ENCODE peak calls at places on chromosomes 5 and 9, in eight cellular contexts. One of them, this sample, is unnamed.

GRCh38 chr5:57299945-57300344 is 126.1 kb downstream of the GPBP1 start:
- DNase-seq in stimulated activated CD8-positive, alpha-beta memory T cell treated with anti-CD3 and anti-CD28 coated beads, Interleukin-12 subunit alpha, Interleukin-12 subunit beta, amount 100 ng/mL, for 1 hour: no peak
- DNase-seq in HT1080: no peak
- DNase-seq in NT2/D1: no peak
- DNase-seq in lung: no peak
- DNase-seq in iPS-NIHi11: no peak
- DNase-seq in body of pancreas: no peak
- DNase-seq in iPS DF 19.7: no peak
- DNase-seq in this sample: no peak

GRCh38 chr5:80707645-80708044 is 52.9 kb upstream of the DHFR start:
- DNase-seq in body of pancreas: no peak
- DNase-seq in stimulated activated CD8-positive, alpha-beta memory T cell treated with anti-CD3 and anti-CD28 coated beads, Interleukin-12 subunit alpha, Interleukin-12 subunit beta, amount 100 ng/mL, for 1 hour: no peak
- DNase-seq in NT2/D1: no peak
- DNase-seq in iPS DF 19.7: no peak
- DNase-seq in HT1080: no peak
- DNase-seq in iPS-NIHi11: no peak
- DNase-seq in lung: no peak
- DNase-seq in this sample: no peak

GRCh38 chr5:104062495-104063377 is 500.1 kb upstream of the NUDT12 start:
- DNase-seq in iPS DF 19.7: no peak
- DNase-seq in body of pancreas: no peak
- DNase-seq in lung: no peak
- DNase-seq in iPS-NIHi11: no peak
- DNase-seq in HT1080: no peak
- DNase-seq in stimulated activated CD8-positive, alpha-beta memory T cell treated with anti-CD3 and anti-CD28 coated beads, Interleukin-12 subunit alpha, Interleukin-12 subunit beta, amount 100 ng/mL, for 1 hour: no peak
- DNase-seq in NT2/D1: no peak
- DNase-seq in this sample: no peak

GRCh38 chr5:142145106-142145900 is 36.7 kb downstream of the NDFIP1 start:
- DNase-seq in iPS-NIHi11: peak
- DNase-seq in stimulated activated CD8-positive, alpha-beta memory T cell treated with anti-CD3 and anti-CD28 coated beads, Interleukin-12 subunit alpha, Interleukin-12 subunit beta, amount 100 ng/mL, for 1 hour: peak
- DNase-seq in iPS DF 19.7: peak
- DNase-seq in NT2/D1: peak
- DNase-seq in lung: peak
- DNase-seq in HT1080: peak
- DNase-seq in body of pancreas: peak
- DNase-seq in this sample: peak

GRCh38 chr5:56123531-56124243 is 109.4 kb downstream of the ANKRD55 start:
- DNase-seq in lung: peak
- DNase-seq in iPS DF 19.7: no peak
- DNase-seq in HT1080: peak
- DNase-seq in iPS-NIHi11: peak
- DNase-seq in body of pancreas: peak
- DNase-seq in stimulated activated CD8-positive, alpha-beta memory T cell treated with anti-CD3 and anti-CD28 coated beads, Interleukin-12 subunit alpha, Interleukin-12 subunit beta, amount 100 ng/mL, for 1 hour: no peak
- DNase-seq in NT2/D1: peak
- DNase-seq in this sample: peak

GRCh38 chr5:16866795-16867584 is 69.1 kb downstream of the MYO10 start:
- DNase-seq in NT2/D1: no peak
- DNase-seq in body of pancreas: peak
- DNase-seq in lung: no peak
- DNase-seq in HT1080: no peak
- DNase-seq in stimulated activated CD8-positive, alpha-beta memory T cell treated with anti-CD3 and anti-CD28 coated beads, Interleukin-12 subunit alpha, Interleukin-12 subunit beta, amount 100 ng/mL, for 1 hour: no peak
- DNase-seq in iPS DF 19.7: no peak
- DNase-seq in iPS-NIHi11: peak
- DNase-seq in this sample: no peak

GRCh38 chr5:71475788-71476384 is 20.4 kb downstream of the BDP1 start:
- DNase-seq in iPS DF 19.7: peak
- DNase-seq in iPS-NIHi11: peak
- DNase-seq in HT1080: peak
- DNase-seq in stimulated activated CD8-positive, alpha-beta memory T cell treated with anti-CD3 and anti-CD28 coated beads, Interleukin-12 subunit alpha, Interleukin-12 subunit beta, amount 100 ng/mL, for 1 hour: no peak
- DNase-seq in lung: no peak
- DNase-seq in NT2/D1: no peak
- DNase-seq in body of pancreas: no peak
- DNase-seq in this sample: peak

GRCh38 chr9:124260769-124261603 is 3.2 kb downstream of the NEK6 start:
- DNase-seq in iPS-NIHi11: no peak
- DNase-seq in HT1080: peak
- DNase-seq in iPS DF 19.7: no peak
- DNase-seq in NT2/D1: no peak
- DNase-seq in body of pancreas: peak
- DNase-seq in stimulated activated CD8-positive, alpha-beta memory T cell treated with anti-CD3 and anti-CD28 coated beads, Interleukin-12 subunit alpha, Interleukin-12 subunit beta, amount 100 ng/mL, for 1 hour: no peak
- DNase-seq in lung: peak
- DNase-seq in this sample: peak

GRCh38 chr9:29906065-29906464 is 2332.8 kb upstream of the C9orf72 start:
- DNase-seq in lung: no peak
- DNase-seq in iPS DF 19.7: no peak
- DNase-seq in stimulated activated CD8-positive, alpha-beta memory T cell treated with anti-CD3 and anti-CD28 coated beads, Interleukin-12 subunit alpha, Interleukin-12 subunit beta, amount 100 ng/mL, for 1 hour: no peak
- DNase-seq in HT1080: no peak
- DNase-seq in body of pancreas: no peak
- DNase-seq in iPS-NIHi11: no peak
- DNase-seq in NT2/D1: no peak
- DNase-seq in this sample: peak

GRCh38 chr9:125889122-125889523 is 141.9 kb downstream of the PBX3 start:
- DNase-seq in body of pancreas: no peak
- DNase-seq in iPS DF 19.7: no peak
- DNase-seq in HT1080: no peak
- DNase-seq in stimulated activated CD8-positive, alpha-beta memory T cell treated with anti-CD3 and anti-CD28 coated beads, Interleukin-12 subunit alpha, Interleukin-12 subunit beta, amount 100 ng/mL, for 1 hour: no peak
- DNase-seq in iPS-NIHi11: no peak
- DNase-seq in NT2/D1: no peak
- DNase-seq in lung: no peak
- DNase-seq in this sample: no peak

GRCh38 chr5:128546658-128547281 is 8.7 kb upstream of the FBN2 start:
- DNase-seq in iPS-NIHi11: no peak
- DNase-seq in lung: no peak
- DNase-seq in body of pancreas: no peak
- DNase-seq in HT1080: peak
- DNase-seq in iPS DF 19.7: peak
- DNase-seq in stimulated activated CD8-positive, alpha-beta memory T cell treated with anti-CD3 and anti-CD28 coated beads, Interleukin-12 subunit alpha, Interleukin-12 subunit beta, amount 100 ng/mL, for 1 hour: no peak
- DNase-seq in NT2/D1: no peak
- DNase-seq in this sample: no peak

GRCh38 chr5:151905639-151906038 is 19.0 kb downstream of the GLRA1 start:
- DNase-seq in NT2/D1: no peak
- DNase-seq in body of pancreas: no peak
- DNase-seq in iPS-NIHi11: no peak
- DNase-seq in stimulated activated CD8-positive, alpha-beta memory T cell treated with anti-CD3 and anti-CD28 coated beads, Interleukin-12 subunit alpha, Interleukin-12 subunit beta, amount 100 ng/mL, for 1 hour: no peak
- DNase-seq in HT1080: peak
- DNase-seq in iPS DF 19.7: no peak
- DNase-seq in lung: no peak
- DNase-seq in this sample: no peak

GRCh38 chr5:135920199-135920598 is 24.6 kb upstream of the IL9 start:
- DNase-seq in NT2/D1: no peak
- DNase-seq in HT1080: no peak
- DNase-seq in iPS-NIHi11: no peak
- DNase-seq in iPS DF 19.7: no peak
- DNase-seq in lung: no peak
- DNase-seq in body of pancreas: no peak
- DNase-seq in stimulated activated CD8-positive, alpha-beta memory T cell treated with anti-CD3 and anti-CD28 coated beads, Interleukin-12 subunit alpha, Interleukin-12 subunit beta, amount 100 ng/mL, for 1 hour: no peak
- DNase-seq in this sample: no peak

GRCh38 chr9:130974697-130975096 is 34.3 kb upstream of the LAMC3 start:
- DNase-seq in iPS DF 19.7: no peak
- DNase-seq in stimulated activated CD8-positive, alpha-beta memory T cell treated with anti-CD3 and anti-CD28 coated beads, Interleukin-12 subunit alpha, Interleukin-12 subunit beta, amount 100 ng/mL, for 1 hour: no peak
- DNase-seq in NT2/D1: no peak
- DNase-seq in HT1080: no peak
- DNase-seq in lung: no peak
- DNase-seq in body of pancreas: no peak
- DNase-seq in iPS-NIHi11: no peak
- DNase-seq in this sample: no peak

GRCh38 chr5:104778-105296 is 12.9 kb downstream of the PLEKHG4B start:
- DNase-seq in NT2/D1: no peak
- DNase-seq in iPS-NIHi11: no peak
- DNase-seq in HT1080: no peak
- DNase-seq in stimulated activated CD8-positive, alpha-beta memory T cell treated with anti-CD3 and anti-CD28 coated beads, Interleukin-12 subunit alpha, Interleukin-12 subunit beta, amount 100 ng/mL, for 1 hour: no peak
- DNase-seq in iPS DF 19.7: no peak
- DNase-seq in body of pancreas: no peak
- DNase-seq in lung: no peak
- DNase-seq in this sample: no peak

GRCh38 chr5:156189628-156190027 is 137.3 kb upstream of the SGCD start:
- DNase-seq in HT1080: no peak
- DNase-seq in iPS DF 19.7: no peak
- DNase-seq in body of pancreas: no peak
- DNase-seq in lung: no peak
- DNase-seq in NT2/D1: no peak
- DNase-seq in stimulated activated CD8-positive, alpha-beta memory T cell treated with anti-CD3 and anti-CD28 coated beads, Interleukin-12 subunit alpha, Interleukin-12 subunit beta, amount 100 ng/mL, for 1 hour: no peak
- DNase-seq in iPS-NIHi11: no peak
- DNase-seq in this sample: no peak

GRCh38 chr5:124102491-124102890 is 590.5 kb downstream of the CSNK1G3 start:
- DNase-seq in NT2/D1: no peak
- DNase-seq in HT1080: no peak
- DNase-seq in iPS DF 19.7: no peak
- DNase-seq in stimulated activated CD8-positive, alpha-beta memory T cell treated with anti-CD3 and anti-CD28 coated beads, Interleukin-12 subunit alpha, Interleukin-12 subunit beta, amount 100 ng/mL, for 1 hour: no peak
- DNase-seq in body of pancreas: no peak
- DNase-seq in lung: no peak
- DNase-seq in iPS-NIHi11: no peak
- DNase-seq in this sample: no peak

GRCh38 chr9:33187519-33188218 is 20.5 kb upstream of the B4GALT1 start:
- DNase-seq in NT2/D1: no peak
- DNase-seq in iPS DF 19.7: no peak
- DNase-seq in body of pancreas: no peak
- DNase-seq in iPS-NIHi11: peak
- DNase-seq in stimulated activated CD8-positive, alpha-beta memory T cell treated with anti-CD3 and anti-CD28 coated beads, Interleukin-12 subunit alpha, Interleukin-12 subunit beta, amount 100 ng/mL, for 1 hour: no peak
- DNase-seq in lung: no peak
- DNase-seq in HT1080: no peak
- DNase-seq in this sample: no peak

GRCh38 chr9:7613931-7614330 is 185.6 kb downstream of the DMAC1 start:
- DNase-seq in HT1080: peak
- DNase-seq in body of pancreas: no peak
- DNase-seq in NT2/D1: no peak
- DNase-seq in lung: no peak
- DNase-seq in iPS-NIHi11: no peak
- DNase-seq in iPS DF 19.7: no peak
- DNase-seq in stimulated activated CD8-positive, alpha-beta memory T cell treated with anti-CD3 and anti-CD28 coated beads, Interleukin-12 subunit alpha, Interleukin-12 subunit beta, amount 100 ng/mL, for 1 hour: no peak
- DNase-seq in this sample: no peak

GRCh38 chr9:114065304-114065703 is 12.8 kb downstream of the AMBP start:
- DNase-seq in body of pancreas: no peak
- DNase-seq in HT1080: no peak
- DNase-seq in stimulated activated CD8-positive, alpha-beta memory T cell treated with anti-CD3 and anti-CD28 coated beads, Interleukin-12 subunit alpha, Interleukin-12 subunit beta, amount 100 ng/mL, for 1 hour: no peak
- DNase-seq in iPS-NIHi11: no peak
- DNase-seq in NT2/D1: no peak
- DNase-seq in iPS DF 19.7: no peak
- DNase-seq in lung: no peak
- DNase-seq in this sample: no peak

GRCh38 chr5:99378443-99378842 is 449.6 kb upstream of the CHD1 start:
- DNase-seq in lung: no peak
- DNase-seq in HT1080: no peak
- DNase-seq in iPS DF 19.7: no peak
- DNase-seq in body of pancreas: no peak
- DNase-seq in iPS-NIHi11: no peak
- DNase-seq in NT2/D1: no peak
- DNase-seq in stimulated activated CD8-positive, alpha-beta memory T cell treated with anti-CD3 and anti-CD28 coated beads, Interleukin-12 subunit alpha, Interleukin-12 subunit beta, amount 100 ng/mL, for 1 hour: no peak
- DNase-seq in this sample: no peak

This sample was measured in HepG2.